ENCODE peak calls at places on chromosomes 4 and X, in four cellular contexts. One of them, this sample, is unnamed.
A peak's percentile ranks its signal among the peaks of the same experiment; 100 is the strongest.

GRCh38 chrX:16712116-16712824 is at the start of gene CTPS2:
- DNase-seq in ureter: peak; percentile 67
- DNase-seq in Right ventricle myocardium superior: peak; percentile 73
- DNase-seq in stimulated activated CD8-positive, alpha-beta memory T cell treated with anti-CD3 and anti-CD28 coated beads, Interleukin-4, amount 100 ng/mL, for 24 hours: peak; percentile 15
- DNase-seq in this sample: peak; percentile 67

GRCh38 chr4:51963871-51964513 is 56.2 kb downstream of the LRRC66 start:
- DNase-seq in ureter: no peak
- DNase-seq in Right ventricle myocardium superior: no peak
- DNase-seq in stimulated activated CD8-positive, alpha-beta memory T cell treated with anti-CD3 and anti-CD28 coated beads, Interleukin-4, amount 100 ng/mL, for 24 hours: no peak
- DNase-seq in this sample: no peak

GRCh38 chr4:122117743-122118142 is 34.4 kb upstream of the BLTP1 start:
- DNase-seq in ureter: no peak
- DNase-seq in Right ventricle myocardium superior: no peak
- DNase-seq in stimulated activated CD8-positive, alpha-beta memory T cell treated with anti-CD3 and anti-CD28 coated beads, Interleukin-4, amount 100 ng/mL, for 24 hours: no peak
- DNase-seq in this sample: peak; percentile 7

GRCh38 chrX:153984351-153985178 is 12.0 kb downstream of the TMEM187 start:
- DNase-seq in ureter: no peak
- DNase-seq in Right ventricle myocardium superior: no peak
- DNase-seq in stimulated activated CD8-positive, alpha-beta memory T cell treated with anti-CD3 and anti-CD28 coated beads, Interleukin-4, amount 100 ng/mL, for 24 hours: no peak
- DNase-seq in this sample: no peak

GRCh38 chrX:44828008-44828605 is 15.7 kb upstream of the DUSP21 start:
- DNase-seq in ureter: no peak
- DNase-seq in Right ventricle myocardium superior: no peak
- DNase-seq in stimulated activated CD8-positive, alpha-beta memory T cell treated with anti-CD3 and anti-CD28 coated beads, Interleukin-4, amount 100 ng/mL, for 24 hours: no peak
- DNase-seq in this sample: peak; percentile 90

GRCh38 chr4:186727149-186727976 is 3.7 kb upstream of the FAT1 start:
- DNase-seq in ureter: no peak
- DNase-seq in Right ventricle myocardium superior: no peak
- DNase-seq in stimulated activated CD8-positive, alpha-beta memory T cell treated with anti-CD3 and anti-CD28 coated beads, Interleukin-4, amount 100 ng/mL, for 24 hours: no peak
- DNase-seq in this sample: peak; percentile 29

GRCh38 chr4:184538023-184538599 is 63.8 kb upstream of the IRF2 start:
- DNase-seq in ureter: peak; percentile 94
- DNase-seq in Right ventricle myocardium superior: peak; percentile 94
- DNase-seq in stimulated activated CD8-positive, alpha-beta memory T cell treated with anti-CD3 and anti-CD28 coated beads, Interleukin-4, amount 100 ng/mL, for 24 hours: peak; percentile 39
- DNase-seq in this sample: peak; percentile 94

GRCh38 chrX:20112022-20112421 is 4.7 kb downstream of the MAP7D2 start:
- DNase-seq in ureter: no peak
- DNase-seq in Right ventricle myocardium superior: no peak
- DNase-seq in stimulated activated CD8-positive, alpha-beta memory T cell treated with anti-CD3 and anti-CD28 coated beads, Interleukin-4, amount 100 ng/mL, for 24 hours: no peak
- DNase-seq in this sample: no peak

GRCh38 chr4:127236875-127237274 is 395.9 kb upstream of the INTU start:
- DNase-seq in ureter: no peak
- DNase-seq in Right ventricle myocardium superior: no peak
- DNase-seq in stimulated activated CD8-positive, alpha-beta memory T cell treated with anti-CD3 and anti-CD28 coated beads, Interleukin-4, amount 100 ng/mL, for 24 hours: no peak
- DNase-seq in this sample: no peak